ENCODE peak calls at places on chromosomes 11 and 22, in four cellular contexts. A, U, X and I are unnamed samples.

GRCh38 chr22:46748948-46749681 is 11.1 kb upstream of the CERK start:
- DNase-seq in A (no peak), U (no peak), X (no peak), I (no peak)

GRCh38 chr11:74506823-74507222 is 13.3 kb upstream of the LIPT2 start:
- DNase-seq in X (no peak), A (no peak), U (no peak), I (no peak)

GRCh38 chr11:119065369-119065768 is 2.2 kb upstream of the VPS11 start:
- DNase-seq in X (no peak), A (no peak), U (peak), I (no peak)

GRCh38 chr22:36008131-36008530 is 20.5 kb downstream of the RBFOX2 start:
- DNase-seq in X (no peak), A (no peak), U (no peak), I (no peak)

GRCh38 chr11:11157201-11157600 is 195.8 kb downstream of the CSNK2A3 start:
- DNase-seq in X (no peak), A (no peak), U (peak), I (no peak)

GRCh38 chr11:18522388-18522787 is 4.4 kb downstream of the TSG101 start:
- DNase-seq in X (no peak), A (no peak), U (no peak), I (no peak)

GRCh38 chr22:49012695-49013094 is 815.0 kb downstream of the BRD1 start:
- DNase-seq in X (no peak), A (no peak), U (no peak), I (no peak)

GRCh38 chr11:7605544-7605943 is 67.8 kb downstream of the CYB5R2 start:
- DNase-seq in X (peak), A (no peak), U (no peak), I (no peak)

GRCh38 chr11:12206529-12206928 is 96.1 kb downstream of the MICAL2 start:
- DNase-seq in U (no peak), A (no peak), X (no peak), I (no peak)

GRCh38 chr22:20175597-20175900 is 24.7 kb upstream of the CCDC188 start:
- DNase-seq in X (no peak), A (no peak), U (no peak), I (no peak)

GRCh38 chr22:44202261-44202789 is 21.6 kb downstream of the PARVG start:
- DNase-seq in A (no peak), X (no peak), U (no peak), I (no peak)